ENCODE peak calls at places on chromosome 2, in ten cellular contexts. S is activated CD8-positive, alpha-beta memory T cell treated with anti-CD3 and anti-CD28 coated beads for 1 hour; R is Ammon's horn; D is brain pericyte; H is hypothalamus; O is 8988T; G is activated T-cell treated with anti-CD3 and anti-CD28 coated beads, Interleukin-2, amount 50 U/mL, for 1 hour; B is T-helper 17 cell; L is immature natural killer cell; Q is kidney glomerular epithelial cell. T is an unnamed sample.

GRCh38 chr2:95021015-95021399 is 4.5 kb upstream of the MAL start:
- DNase-seq in B (no peak), Q (no peak), R (no peak), L (no peak), G (no peak), S (no peak), H (no peak), O (no peak), D (no peak), T (no peak)

GRCh38 chr2:8219631-8220393 is 462.0 kb upstream of the ID2 start:
- DNase-seq in Q (no peak), S (no peak), R (no peak), D (no peak), H (no peak), B (no peak), O (no peak), L (no peak), G (no peak), T (peak)

GRCh38 chr2:138061961-138062360 is 97.7 kb downstream of the HNMT start:
- DNase-seq in O (no peak), Q (no peak), G (no peak), D (no peak), S (no peak), H (no peak), B (no peak), L (no peak), R (no peak), T (no peak)

GRCh38 chr2:98771771-98772521 is 41.0 kb upstream of the MGAT4A start:
- DNase-seq in S (peak), R (peak), Q (peak), L (peak), D (no peak), O (no peak), G (peak), B (peak), H (no peak), T (peak)

GRCh38 chr2:12538300-12538699 is 178.4 kb upstream of the TRIB2 start:
- DNase-seq in L (no peak), H (no peak), Q (peak), R (no peak), S (no peak), B (no peak), G (no peak), O (no peak), D (no peak), T (no peak)

GRCh38 chr2:120722211-120722602 is 13.5 kb upstream of the GLI2 start:
- DNase-seq in B (no peak), D (no peak), S (no peak), G (no peak), O (no peak), R (no peak), L (no peak), H (no peak), Q (no peak), T (no peak)

GRCh38 chr2:127235082-127235702 is 15.1 kb upstream of the CYP27C1 start:
- DNase-seq in B (no peak), Q (no peak), H (no peak), O (no peak), D (no peak), L (no peak), G (no peak), R (no peak), S (no peak), T (no peak)

GRCh38 chr2:97707428-97708380 is 5.7 kb upstream of the ZAP70 start:
- DNase-seq in Q (no peak), O (no peak), G (no peak), S (no peak), R (no peak), H (no peak), D (no peak), B (no peak), L (no peak), T (no peak)

GRCh38 chr2:151959203-151959602 is 131.0 kb upstream of the ARL5A start:
- DNase-seq in G (no peak), H (no peak), R (no peak), O (no peak), S (no peak), B (no peak), Q (no peak), D (no peak), L (no peak), T (no peak)

GRCh38 chr2:197081294-197081693 is 154.8 kb upstream of the PGAP1 start:
- DNase-seq in S (no peak), O (no peak), G (no peak), R (peak), H (no peak), L (no peak), D (no peak), Q (no peak), B (no peak), T (no peak)

GRCh38 chr2:108542071-108542470 is 7.8 kb downstream of the LIMS1 start:
- DNase-seq in D (no peak), G (no peak), Q (no peak), L (no peak), S (no peak), B (no peak), R (no peak), O (no peak), H (no peak), T (no peak)

GRCh38 chr2:213834746-213835145 is 550.5 kb downstream of the SPAG16 start:
- DNase-seq in R (no peak), Q (no peak), H (no peak), D (no peak), O (no peak), S (no peak), B (no peak), G (no peak), L (no peak), T (no peak)

GRCh38 chr2:61460168-61460567 is 10.7 kb downstream of the USP34 start:
- DNase-seq in G (no peak), D (no peak), H (no peak), R (no peak), B (no peak), L (no peak), Q (peak), S (no peak), O (no peak), T (no peak)

GRCh38 chr2:178377046-178377445 is 73.9 kb downstream of the PRKRA start:
- DNase-seq in Q (no peak), R (no peak), B (no peak), G (no peak), H (no peak), D (no peak), S (no peak), L (no peak), O (no peak), T (no peak)

GRCh38 chr2:217797170-217797569 is 205.6 kb downstream of the TNS1 start:
- DNase-seq in B (no peak), O (no peak), L (no peak), R (no peak), S (no peak), H (no peak), Q (no peak), G (no peak), D (no peak), T (no peak)

GRCh38 chr2:206255003-206255402 is 19.5 kb upstream of the ZDBF2 start:
- DNase-seq in L (no peak), R (no peak), H (no peak), G (no peak), S (no peak), Q (no peak), D (no peak), O (no peak), B (no peak), T (no peak)

GRCh38 chr2:230738924-230739323 is 26.3 kb downstream of the CAB39 start:
- DNase-seq in R (no peak), D (no peak), H (no peak), G (no peak), L (no peak), S (no peak), O (no peak), Q (no peak), B (no peak), T (no peak)

GRCh38 chr2:158988501-158988900 is 20.1 kb downstream of the TANC1 start:
- DNase-seq in R (no peak), G (no peak), Q (no peak), L (no peak), H (no peak), O (no peak), S (no peak), D (no peak), B (no peak), T (no peak)

GRCh38 chr2:102768253-102768652 is 6.4 kb downstream of the TMEM182 start:
- DNase-seq in Q (no peak), S (no peak), G (no peak), R (no peak), H (no peak), L (no peak), D (no peak), O (no peak), B (no peak), T (no peak)

T was measured in cerebellar cortex.